ENCODE peak calls at places on chromosome 6, in seven cellular contexts. One of them, this sample, is unnamed. For H3K4me1, the result is how much of the 10 kb centered on the place peaks cover.

GRCh38 chr6:3176562-3177355 is 19.4 kb upstream of the TUBB2A start:
- DNase-seq in fibroblast of lung: peak
- DNase-seq in mesenchymal stem cell: peak
- DNase-seq in A673: peak
- DNase-seq in psoas muscle: no peak
- DNase-seq in heart left ventricle: peak
- DNase-seq in hepatocyte: peak
- DNase-seq in this sample: no peak

GRCh38 chr6:17714879-17715860 is 8.4 kb upstream of the NUP153 start:
- DNase-seq in fibroblast of lung: peak
- DNase-seq in mesenchymal stem cell: peak
- DNase-seq in A673: peak
- DNase-seq in psoas muscle: no peak
- DNase-seq in heart left ventricle: no peak
- DNase-seq in hepatocyte: peak
- DNase-seq in this sample: no peak

GRCh38 chr6:10138917-10139316 is 276.0 kb downstream of the TFAP2A start:
- DNase-seq in fibroblast of lung: peak
- DNase-seq in mesenchymal stem cell: peak
- DNase-seq in A673: no peak
- DNase-seq in psoas muscle: no peak
- DNase-seq in heart left ventricle: no peak
- DNase-seq in hepatocyte: no peak
- DNase-seq in this sample: no peak

GRCh38 chr6:162907876-162908481 is 180.2 kb downstream of the PACRG start:
- DNase-seq in fibroblast of lung: peak
- DNase-seq in mesenchymal stem cell: peak
- DNase-seq in A673: no peak
- DNase-seq in psoas muscle: no peak
- DNase-seq in heart left ventricle: no peak
- DNase-seq in hepatocyte: no peak
- DNase-seq in this sample: peak

GRCh38 chr6:70033781-70034180 is 167.4 kb downstream of the COL19A1 start:
- DNase-seq in fibroblast of lung: no peak
- DNase-seq in mesenchymal stem cell: no peak
- DNase-seq in A673: no peak
- DNase-seq in psoas muscle: no peak
- DNase-seq in heart left ventricle: no peak
- DNase-seq in hepatocyte: no peak
- DNase-seq in this sample: no peak

GRCh38 chr6:163860194-163861081 is 445.9 kb downstream of the QKI start:
- DNase-seq in fibroblast of lung: peak
- DNase-seq in mesenchymal stem cell: peak
- DNase-seq in A673: peak
- DNase-seq in psoas muscle: peak
- DNase-seq in heart left ventricle: no peak
- DNase-seq in hepatocyte: peak
- DNase-seq in this sample: no peak

GRCh38 chr6:4162345-4162744 is 27.0 kb upstream of the ECI2 start:
- DNase-seq in fibroblast of lung: no peak
- DNase-seq in mesenchymal stem cell: no peak
- DNase-seq in A673: no peak
- DNase-seq in psoas muscle: no peak
- DNase-seq in heart left ventricle: no peak
- DNase-seq in hepatocyte: no peak
- DNase-seq in this sample: no peak

GRCh38 chr6:91852232-91852631 is 1265.4 kb upstream of the MAP3K7 start:
- DNase-seq in fibroblast of lung: no peak
- DNase-seq in mesenchymal stem cell: peak
- DNase-seq in A673: peak
- DNase-seq in psoas muscle: no peak
- DNase-seq in heart left ventricle: no peak
- DNase-seq in hepatocyte: no peak
- DNase-seq in this sample: no peak

GRCh38 chr6:137571854-137572253 is 77.7 kb upstream of the OLIG3 start:
- DNase-seq in fibroblast of lung: peak
- DNase-seq in mesenchymal stem cell: peak
- DNase-seq in A673: peak
- DNase-seq in psoas muscle: no peak
- DNase-seq in heart left ventricle: no peak
- DNase-seq in hepatocyte: peak
- DNase-seq in this sample: peak

GRCh38 chr6:28212510-28213212 is 12.4 kb upstream of the ZSCAN9 start:
- DNase-seq in fibroblast of lung: peak
- DNase-seq in mesenchymal stem cell: peak
- DNase-seq in A673: peak
- DNase-seq in psoas muscle: no peak
- DNase-seq in heart left ventricle: no peak
- DNase-seq in hepatocyte: peak
- DNase-seq in this sample: peak

GRCh38 chr6:95923518-95923917 is 92.3 kb upstream of the FUT9 start:
- DNase-seq in fibroblast of lung: no peak
- DNase-seq in mesenchymal stem cell: no peak
- DNase-seq in A673: peak
- DNase-seq in psoas muscle: no peak
- DNase-seq in heart left ventricle: no peak
- DNase-seq in hepatocyte: peak
- DNase-seq in this sample: peak

GRCh38 chr6:49333345-49334120 is 129.5 kb downstream of the MMUT start:
- DNase-seq in fibroblast of lung: peak
- DNase-seq in mesenchymal stem cell: no peak
- DNase-seq in A673: no peak
- DNase-seq in psoas muscle: no peak
- DNase-seq in heart left ventricle: no peak
- DNase-seq in hepatocyte: no peak
- DNase-seq in this sample: no peak

GRCh38 chr6:34556031-34556471 is at the start of gene SPDEF:
- DNase-seq in fibroblast of lung: peak
- DNase-seq in mesenchymal stem cell: no peak
- DNase-seq in A673: no peak
- DNase-seq in psoas muscle: no peak
- DNase-seq in heart left ventricle: no peak
- DNase-seq in hepatocyte: no peak
- DNase-seq in this sample: no peak

GRCh38 chr6:79810878-79811277 is 136.5 kb downstream of the ELOVL4 start:
- DNase-seq in fibroblast of lung: no peak
- DNase-seq in mesenchymal stem cell: no peak
- DNase-seq in A673: no peak
- DNase-seq in psoas muscle: no peak
- DNase-seq in heart left ventricle: no peak
- DNase-seq in hepatocyte: no peak
- DNase-seq in this sample: no peak

GRCh38 chr6:34248727-34249468 is at the start of gene SMIM29:
- DNase-seq in fibroblast of lung: peak
- DNase-seq in mesenchymal stem cell: peak
- DNase-seq in A673: peak
- DNase-seq in psoas muscle: peak
- DNase-seq in heart left ventricle: peak
- DNase-seq in hepatocyte: peak
- DNase-seq in this sample: peak

GRCh38 chr6:157323924-157324276 is 581 bp upstream of the TMEM242 start:
- DNase-seq in fibroblast of lung: peak
- DNase-seq in mesenchymal stem cell: peak
- DNase-seq in A673: peak
- DNase-seq in psoas muscle: peak
- DNase-seq in heart left ventricle: peak
- DNase-seq in hepatocyte: peak
- DNase-seq in this sample: peak

GRCh38 chr6:130029163-130029562 is 10.8 kb downstream of the L3MBTL3 start:
- DNase-seq in fibroblast of lung: no peak
- DNase-seq in mesenchymal stem cell: no peak
- DNase-seq in A673: no peak
- DNase-seq in psoas muscle: no peak
- DNase-seq in heart left ventricle: no peak
- DNase-seq in hepatocyte: no peak
- DNase-seq in this sample: no peak

GRCh38 chr6:51542466-51542865 is 544.9 kb downstream of the PKHD1 start:
- DNase-seq in fibroblast of lung: no peak
- DNase-seq in mesenchymal stem cell: no peak
- DNase-seq in A673: peak
- DNase-seq in psoas muscle: no peak
- DNase-seq in heart left ventricle: no peak
- DNase-seq in hepatocyte: no peak
- DNase-seq in this sample: no peak

GRCh38 chr6:43149260-43149659 is 21.8 kb upstream of the SRF start:
- DNase-seq in fibroblast of lung: peak
- DNase-seq in mesenchymal stem cell: no peak
- DNase-seq in A673: peak
- DNase-seq in psoas muscle: no peak
- DNase-seq in heart left ventricle: no peak
- DNase-seq in hepatocyte: no peak
- DNase-seq in this sample: no peak

GRCh38 chr6:150016324-150017185 is 8.8 kb downstream of the RAET1L start:
- DNase-seq in fibroblast of lung: peak
- DNase-seq in mesenchymal stem cell: peak
- DNase-seq in A673: peak
- DNase-seq in psoas muscle: no peak
- DNase-seq in heart left ventricle: peak
- DNase-seq in hepatocyte: peak
- DNase-seq in this sample: peak

GRCh38 chr6:37576336-37576737 is 76.6 kb upstream of the CCDC167 start:
- DNase-seq in fibroblast of lung: peak
- DNase-seq in mesenchymal stem cell: peak
- DNase-seq in A673: no peak
- DNase-seq in psoas muscle: no peak
- DNase-seq in heart left ventricle: no peak
- DNase-seq in hepatocyte: no peak
- DNase-seq in this sample: no peak

GRCh38 chr6:54060286-54060685 is 51.0 kb upstream of the MLIP start:
- DNase-seq in fibroblast of lung: peak
- DNase-seq in mesenchymal stem cell: peak
- DNase-seq in A673: peak
- DNase-seq in psoas muscle: no peak
- DNase-seq in heart left ventricle: no peak
- DNase-seq in hepatocyte: no peak
- DNase-seq in this sample: no peak

GRCh38 chr6:166173292-166173951 is 5.8 kb upstream of the TBXT start:
- DNase-seq in fibroblast of lung: no peak
- DNase-seq in mesenchymal stem cell: no peak
- DNase-seq in A673: peak
- DNase-seq in psoas muscle: no peak
- DNase-seq in heart left ventricle: peak
- DNase-seq in hepatocyte: peak
- DNase-seq in this sample: peak

GRCh38 chr6:164216368-164216767 is 801.9 kb downstream of the QKI start:
- DNase-seq in fibroblast of lung: no peak
- DNase-seq in mesenchymal stem cell: no peak
- DNase-seq in A673: no peak
- DNase-seq in psoas muscle: no peak
- DNase-seq in heart left ventricle: no peak
- DNase-seq in hepatocyte: no peak
- DNase-seq in this sample: no peak

GRCh38 chr6:155248021-155249001 is 15.5 kb upstream of the CLDN20 start:
- DNase-seq in fibroblast of lung: peak
- DNase-seq in mesenchymal stem cell: peak
- DNase-seq in A673: peak
- DNase-seq in psoas muscle: no peak
- DNase-seq in heart left ventricle: no peak
- DNase-seq in hepatocyte: peak
- DNase-seq in this sample: peak

GRCh38 chr6:168713839-168714238 is 272.9 kb downstream of the SMOC2 start:
- DNase-seq in fibroblast of lung: no peak
- DNase-seq in mesenchymal stem cell: no peak
- DNase-seq in A673: peak
- DNase-seq in psoas muscle: no peak
- DNase-seq in heart left ventricle: no peak
- DNase-seq in hepatocyte: peak
- DNase-seq in this sample: peak

GRCh38 chr6:15392182-15392581 is 146.3 kb downstream of the JARID2 start:
- DNase-seq in fibroblast of lung: no peak
- DNase-seq in mesenchymal stem cell: no peak
- DNase-seq in A673: no peak
- DNase-seq in psoas muscle: no peak
- DNase-seq in heart left ventricle: no peak
- DNase-seq in hepatocyte: no peak
- DNase-seq in this sample: no peak

GRCh38 chr6:15387118-15387517 is 141.2 kb downstream of the JARID2 start:
- DNase-seq in fibroblast of lung: peak
- DNase-seq in mesenchymal stem cell: no peak
- DNase-seq in A673: no peak
- DNase-seq in psoas muscle: no peak
- DNase-seq in heart left ventricle: no peak
- DNase-seq in hepatocyte: no peak
- DNase-seq in this sample: no peak

GRCh38 chr6:15391500-15391899 is 145.6 kb downstream of the JARID2 start:
- DNase-seq in fibroblast of lung: no peak
- DNase-seq in mesenchymal stem cell: no peak
- DNase-seq in A673: no peak
- DNase-seq in psoas muscle: no peak
- DNase-seq in heart left ventricle: no peak
- DNase-seq in hepatocyte: no peak
- DNase-seq in this sample: no peak

GRCh38 chr6:15389079-15389758 is 143.3 kb downstream of the JARID2 start:
- DNase-seq in fibroblast of lung: no peak
- DNase-seq in mesenchymal stem cell: peak
- DNase-seq in A673: no peak
- DNase-seq in psoas muscle: no peak
- DNase-seq in heart left ventricle: no peak
- DNase-seq in hepatocyte: no peak
- DNase-seq in this sample: no peak

GRCh38 chr6:15389759-15390723 is 144.2 kb downstream of the JARID2 start:
- DNase-seq in fibroblast of lung: peak
- DNase-seq in mesenchymal stem cell: peak
- DNase-seq in A673: peak
- DNase-seq in psoas muscle: peak
- DNase-seq in heart left ventricle: no peak
- DNase-seq in hepatocyte: peak
- DNase-seq in this sample: peak
- H3K4me1 ChIP-seq in fibroblast of lung: under half
- H3K4me1 ChIP-seq in mesenchymal stem cell: under half
- H3K4me1 ChIP-seq in A673: half or more
- H3K4me1 ChIP-seq in psoas muscle: half or more
- H3K4me1 ChIP-seq in heart left ventricle: under half
- H3K4me1 ChIP-seq in hepatocyte: under half
- H3K4me1 ChIP-seq in this sample: half or more

GRCh38 chr6:93182933-93183479 is 236.4 kb downstream of the EPHA7 start:
- DNase-seq in fibroblast of lung: no peak
- DNase-seq in mesenchymal stem cell: no peak
- DNase-seq in A673: no peak
- DNase-seq in psoas muscle: no peak
- DNase-seq in heart left ventricle: no peak
- DNase-seq in hepatocyte: no peak
- DNase-seq in this sample: no peak
- H3K4me1 ChIP-seq in fibroblast of lung: under half
- H3K4me1 ChIP-seq in mesenchymal stem cell: under half
- H3K4me1 ChIP-seq in A673: under half
- H3K4me1 ChIP-seq in psoas muscle: under half
- H3K4me1 ChIP-seq in heart left ventricle: under half
- H3K4me1 ChIP-seq in hepatocyte: under half
- H3K4me1 ChIP-seq in this sample: under half

GRCh38 chr6:41935190-41935569 is 6.4 kb downstream of the CCND3 start:
- DNase-seq in fibroblast of lung: no peak
- DNase-seq in mesenchymal stem cell: no peak
- DNase-seq in A673: no peak
- DNase-seq in psoas muscle: no peak
- DNase-seq in heart left ventricle: no peak
- DNase-seq in hepatocyte: no peak
- DNase-seq in this sample: no peak
- H3K4me1 ChIP-seq in fibroblast of lung: under half
- H3K4me1 ChIP-seq in mesenchymal stem cell: under half
- H3K4me1 ChIP-seq in A673: under half
- H3K4me1 ChIP-seq in psoas muscle: under half
- H3K4me1 ChIP-seq in heart left ventricle: under half
- H3K4me1 ChIP-seq in hepatocyte: under half
- H3K4me1 ChIP-seq in this sample: under half

GRCh38 chr6:30879684-30880427 is 4.5 kb upstream of the DDR1 start:
- DNase-seq in fibroblast of lung: no peak
- DNase-seq in mesenchymal stem cell: no peak
- DNase-seq in A673: no peak
- DNase-seq in psoas muscle: no peak
- DNase-seq in heart left ventricle: no peak
- DNase-seq in hepatocyte: no peak
- DNase-seq in this sample: no peak
- H3K4me1 ChIP-seq in fibroblast of lung: under half
- H3K4me1 ChIP-seq in mesenchymal stem cell: under half
- H3K4me1 ChIP-seq in A673: under half
- H3K4me1 ChIP-seq in psoas muscle: under half
- H3K4me1 ChIP-seq in heart left ventricle: under half
- H3K4me1 ChIP-seq in hepatocyte: under half
- H3K4me1 ChIP-seq in this sample: under half

This sample was measured in GM23338.